ENCODE peak calls at places on chromosomes 2 and 18, in four cellular contexts. One of them, this sample, is unnamed.

GRCh38 chr2:37720533-37721218 is 49.2 kb upstream of the CDC42EP3 start:
- DNase-seq in mesothelial cell of epicardium: no peak
- DNase-seq in HS-5: no peak
- DNase-seq in NCI-H1417: no peak
- DNase-seq in this sample: no peak

GRCh38 chr2:11022064-11022463 is 110.3 kb downstream of the KCNF1 start:
- DNase-seq in NCI-H1417: no peak
- DNase-seq in HS-5: no peak
- DNase-seq in mesothelial cell of epicardium: no peak
- DNase-seq in this sample: no peak

GRCh38 chr18:37309861-37310260 is 255.7 kb downstream of the CELF4 start:
- DNase-seq in NCI-H1417: peak
- DNase-seq in HS-5: no peak
- DNase-seq in mesothelial cell of epicardium: no peak
- DNase-seq in this sample: no peak

GRCh38 chr2:26687785-26688184 is 4.7 kb upstream of the KCNK3 start:
- DNase-seq in HS-5: no peak
- DNase-seq in mesothelial cell of epicardium: no peak
- DNase-seq in NCI-H1417: peak
- DNase-seq in this sample: no peak

GRCh38 chr2:98592565-98592964 is 15.7 kb downstream of the COA5 start:
- DNase-seq in NCI-H1417: no peak
- DNase-seq in mesothelial cell of epicardium: no peak
- DNase-seq in HS-5: no peak
- DNase-seq in this sample: no peak

GRCh38 chr2:121532894-121533293 is 2.2 kb downstream of the RNU4ATAC start:
- DNase-seq in NCI-H1417: peak
- DNase-seq in mesothelial cell of epicardium: no peak
- DNase-seq in HS-5: no peak
- DNase-seq in this sample: no peak

GRCh38 chr2:46392561-46393351 is 86.6 kb upstream of the TMEM247 start:
- DNase-seq in mesothelial cell of epicardium: no peak
- DNase-seq in HS-5: no peak
- DNase-seq in NCI-H1417: no peak
- DNase-seq in this sample: no peak

GRCh38 chr2:196823750-196824149 is 14.6 kb upstream of the C2orf66 start:
- DNase-seq in NCI-H1417: no peak
- DNase-seq in HS-5: peak
- DNase-seq in mesothelial cell of epicardium: no peak
- DNase-seq in this sample: peak

GRCh38 chr2:54239427-54239826 is 16.6 kb downstream of the TSPYL6 start:
- DNase-seq in mesothelial cell of epicardium: no peak
- DNase-seq in HS-5: peak
- DNase-seq in NCI-H1417: peak
- DNase-seq in this sample: no peak

GRCh38 chr2:200225943-200226342 is 80.5 kb upstream of the SPATS2L start:
- DNase-seq in NCI-H1417: no peak
- DNase-seq in HS-5: no peak
- DNase-seq in mesothelial cell of epicardium: no peak
- DNase-seq in this sample: no peak

GRCh38 chr2:202269585-202269984 is 4.0 kb downstream of the NOP58 start:
- DNase-seq in HS-5: no peak
- DNase-seq in NCI-H1417: no peak
- DNase-seq in mesothelial cell of epicardium: no peak
- DNase-seq in this sample: no peak

This sample was measured in pulmonary artery endothelial cell.